ENCODE peak calls at places on chromosomes 7 and 10, in seven cellular contexts. D is stimulated activated CD8-positive, alpha-beta memory T cell treated with anti-CD3 and anti-CD28 coated beads, Interleukin-4, amount 100 ng/mL, for 24 hours; U is fibroblast of the conjunctiva; R is T-cell; P is PC-9; K is hypothalamus; T is stimulated activated CD4-positive, alpha-beta T cell treated with anti-CD3 and anti-CD28 coated beads, Interleukin-2, amount 100 ng/mL, for 48 hours. F is an unnamed sample.

GRCh38 chr7:107725138-107725740 is 18.7 kb upstream of the CBLL1 start:
- DNase-seq in D (peak), U (peak), R (peak), P (peak), K (peak), T (peak), F (no peak)

GRCh38 chr7:73890541-73891147 is 29.7 kb downstream of the TMEM270 start:
- DNase-seq in D (no peak), U (no peak), R (no peak), P (no peak), K (no peak), T (no peak), F (no peak)

GRCh38 chr10:43186150-43186549 is 47.9 kb downstream of the CSGALNACT2 start:
- DNase-seq in D (no peak), U (no peak), R (no peak), P (no peak), K (no peak), T (no peak), F (no peak)

GRCh38 chr10:127987467-127988380 is 80.8 kb downstream of the PTPRE start:
- DNase-seq in D (no peak), U (no peak), R (no peak), P (no peak), K (no peak), T (no peak), F (no peak)

GRCh38 chr10:69573056-69573806 is at the start of gene NEUROG3:
- DNase-seq in D (no peak), U (no peak), R (no peak), P (peak), K (no peak), T (no peak), F (peak)

GRCh38 chr10:71605263-71605962 is 114.2 kb downstream of the C10orf105 start:
- DNase-seq in D (no peak), U (no peak), R (no peak), P (no peak), K (no peak), T (no peak), F (no peak)

GRCh38 chr7:28954936-28955335 is 3.2 kb downstream of the TRIL start:
- DNase-seq in D (no peak), U (no peak), R (no peak), P (no peak), K (no peak), T (no peak), F (no peak)

GRCh38 chr7:91784469-91784868 is 96.0 kb downstream of the MTERF1 start:
- DNase-seq in D (no peak), U (peak), R (no peak), P (peak), K (no peak), T (no peak), F (no peak)

GRCh38 chr10:80131499-80131901 is 1.0 kb upstream of the PLAC9 start:
- DNase-seq in D (no peak), U (no peak), R (no peak), P (peak), K (no peak), T (no peak), F (peak)